ENCODE peak calls at places on chromosome 10, in seven cellular contexts. U, S, V, H, A, N and T are unnamed samples.

GRCh38 chr10:34403512-34403911 is 411.6 kb downstream of the PARD3 start:
- DNase-seq in N (peak), S (no peak), A (peak), V (no peak), H (no peak), U (peak), T (no peak)

GRCh38 chr10:84221916-84222315 is 3.4 kb downstream of the LRIT2 start:
- DNase-seq in U (no peak), A (no peak), H (no peak), V (no peak), S (no peak), N (no peak), T (no peak)

GRCh38 chr10:91144961-91145360 is 75.5 kb upstream of the PCGF5 start:
- DNase-seq in A (peak), S (no peak), U (peak), N (no peak), H (no peak), V (no peak), T (no peak)

GRCh38 chr10:131872011-131872836 is 28.6 kb upstream of the PPP2R2D start:
- DNase-seq in A (no peak), V (no peak), S (no peak), N (no peak), H (no peak), U (no peak), T (no peak)

GRCh38 chr10:98400482-98400881 is 14.5 kb downstream of the PYROXD2 start:
- DNase-seq in N (no peak), S (no peak), H (no peak), V (no peak), A (no peak), U (no peak), T (no peak)

GRCh38 chr10:112246-112645 is 23.0 kb upstream of the ZMYND11 start:
- DNase-seq in N (no peak), A (peak), S (no peak), H (no peak), V (no peak), U (no peak), T (no peak)

GRCh38 chr10:62082729-62083412 is 181.4 kb downstream of the ARID5B start:
- DNase-seq in S (no peak), N (peak), H (no peak), U (peak), V (peak), A (peak), T (no peak)

GRCh38 chr10:86365346-86366032 is 1.1 kb downstream of the GRID1 start:
- DNase-seq in V (no peak), N (no peak), S (no peak), A (no peak), U (no peak), H (no peak), T (peak)

GRCh38 chr10:71187600-71187999 is 24.8 kb upstream of the UNC5B start:
- DNase-seq in N (peak), V (no peak), S (peak), H (peak), U (no peak), A (peak), T (no peak)

GRCh38 chr10:23136462-23136861 is 41.1 kb downstream of the MSRB2 start:
- DNase-seq in H (no peak), A (no peak), V (no peak), U (no peak), S (no peak), N (no peak), T (no peak)

GRCh38 chr10:85918371-85918770 is 448.2 kb downstream of the GRID1 start:
- DNase-seq in V (no peak), H (no peak), S (no peak), A (no peak), N (no peak), U (no peak), T (no peak)

GRCh38 chr10:63720072-63720537 is 198.9 kb downstream of the REEP3 start:
- DNase-seq in V (peak), U (peak), S (peak), A (peak), H (peak), N (peak), T (peak)

GRCh38 chr10:90023950-90024349 is 322.6 kb downstream of the KIF20B start:
- DNase-seq in A (peak), H (no peak), N (peak), V (no peak), S (no peak), U (no peak), T (no peak)

GRCh38 chr10:98664329-98665042 is 217.8 kb upstream of the HPS1 start:
- DNase-seq in V (peak), A (no peak), N (peak), U (peak), H (no peak), S (no peak), T (peak)

GRCh38 chr10:88992945-88993537 is 2.4 kb downstream of the FAS start:
- DNase-seq in A (peak), N (peak), U (peak), V (no peak), S (no peak), H (no peak), T (no peak)
- H3K4me3 ChIP-seq in A (peak), N (peak), U (peak), V (no peak), S (no peak), H (no peak), T (no peak)

GRCh38 chr10:70055550-70055949 is 2.9 kb downstream of the MACROH2A2 start:
- DNase-seq in U (no peak), V (no peak), N (no peak), S (no peak), H (no peak), A (peak), T (no peak)

GRCh38 chr10:70054902-70055301 is 2.3 kb downstream of the MACROH2A2 start:
- DNase-seq in V (no peak), N (no peak), S (no peak), U (no peak), A (no peak), H (no peak), T (no peak)

GRCh38 chr10:70052462-70053211 is at the start of gene MACROH2A2:
- DNase-seq in N (peak), A (peak), S (no peak), V (peak), U (peak), H (peak), T (peak)

GRCh38 chr10:70053212-70053895 is 708 bp downstream of the MACROH2A2 start:
- DNase-seq in N (no peak), A (peak), U (peak), H (peak), V (no peak), S (no peak), T (no peak)

GRCh38 chr10:70053896-70054641 is 1.4 kb downstream of the MACROH2A2 start:
- DNase-seq in S (no peak), A (peak), N (peak), H (peak), U (peak), V (peak), T (peak)
- H3K4me3 ChIP-seq in S (peak), A (peak), N (peak), H (peak), U (peak), V (peak), T (peak)

DNA sequence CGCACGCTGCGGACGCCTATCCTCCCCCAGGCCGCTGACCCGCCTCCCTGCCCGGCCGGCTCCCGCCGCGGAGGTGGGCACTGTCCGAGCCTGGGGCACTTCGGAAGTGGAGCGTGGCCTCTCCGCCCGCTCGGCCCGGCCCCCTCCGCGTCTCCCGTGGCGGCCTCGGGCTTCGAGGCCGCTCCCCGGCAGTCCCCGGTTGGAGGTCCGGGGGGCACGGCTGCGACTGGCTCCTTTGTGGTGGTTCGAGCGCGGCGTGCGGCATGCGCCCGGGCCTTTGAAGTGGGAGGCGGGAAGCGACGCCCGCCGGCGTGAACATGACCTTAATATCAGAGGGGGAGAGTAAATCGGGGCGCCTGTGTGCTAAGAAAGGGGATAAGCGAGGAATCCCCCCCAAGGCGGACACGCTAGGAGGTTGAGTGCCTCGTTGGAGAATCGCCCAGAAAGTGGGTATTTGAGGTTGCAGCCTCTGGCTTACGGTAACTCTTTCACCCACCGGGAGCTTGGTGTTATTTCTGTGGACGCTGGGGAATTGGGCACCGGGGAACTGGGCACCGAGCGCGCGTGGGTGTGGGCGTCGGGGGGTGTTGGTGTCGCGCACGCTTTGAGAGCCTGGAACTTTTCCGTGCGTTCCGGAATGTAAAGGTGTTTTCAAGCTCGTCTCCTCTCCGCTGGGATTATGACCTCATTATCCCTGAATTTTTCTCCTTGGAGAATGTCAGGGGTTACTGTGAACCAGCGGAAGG is 562 bp downstream of the SUV39H2 start:
- DNase-seq in A (peak), S (no peak), H (no peak), U (peak), V (peak), N (peak), T (no peak)
- H3K4me3 ChIP-seq in A (peak), S (peak), H (peak), U (peak), V (peak), N (peak), T (peak)

GRCh38 chr10:69180525-69181204 is 631 bp downstream of the SUPV3L1 start:
- DNase-seq in H (no peak), S (no peak), N (peak), V (no peak), U (peak), A (peak), T (peak)

GRCh38 chr10:69179743-69180524 is at the start of gene SUPV3L1:
- DNase-seq in V (peak), U (peak), S (peak), A (peak), N (peak), H (peak), T (peak)

GRCh38 chr10:69182005-69182404 is 2.0 kb downstream of the SUPV3L1 start:
- DNase-seq in N (no peak), A (no peak), S (no peak), V (no peak), H (no peak), U (no peak), T (no peak)

GRCh38 chr10:69179089-69179742 is 818 bp upstream of the SUPV3L1 start:
- DNase-seq in S (no peak), V (peak), N (no peak), A (no peak), H (peak), U (peak), T (peak)

DNA sequence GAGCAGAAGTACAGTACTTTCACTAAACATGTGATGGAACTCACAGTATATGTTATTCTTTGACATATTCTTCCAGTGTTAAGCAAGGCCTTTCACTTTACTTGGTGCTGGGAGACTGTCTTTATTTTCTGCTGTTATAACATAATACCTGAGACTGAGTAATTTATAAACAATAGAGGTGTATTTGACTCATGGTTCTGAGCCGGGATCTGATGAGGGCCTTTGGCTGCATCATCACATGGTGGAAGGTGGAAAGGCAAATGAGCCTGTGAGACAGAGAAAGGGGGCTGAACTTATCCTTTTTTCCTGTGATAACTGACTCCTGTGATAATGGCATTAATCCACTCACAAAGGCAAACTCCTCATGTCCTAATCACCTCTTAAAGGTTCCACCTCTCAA is 1.4 kb downstream of the SUPV3L1 start:
- DNase-seq in N (no peak), U (no peak), H (no peak), V (no peak), A (no peak), S (no peak), T (no peak)
- H3K4me3 ChIP-seq in N (peak), U (peak), H (peak), V (no peak), A (peak), S (peak), T (peak)

DNA sequence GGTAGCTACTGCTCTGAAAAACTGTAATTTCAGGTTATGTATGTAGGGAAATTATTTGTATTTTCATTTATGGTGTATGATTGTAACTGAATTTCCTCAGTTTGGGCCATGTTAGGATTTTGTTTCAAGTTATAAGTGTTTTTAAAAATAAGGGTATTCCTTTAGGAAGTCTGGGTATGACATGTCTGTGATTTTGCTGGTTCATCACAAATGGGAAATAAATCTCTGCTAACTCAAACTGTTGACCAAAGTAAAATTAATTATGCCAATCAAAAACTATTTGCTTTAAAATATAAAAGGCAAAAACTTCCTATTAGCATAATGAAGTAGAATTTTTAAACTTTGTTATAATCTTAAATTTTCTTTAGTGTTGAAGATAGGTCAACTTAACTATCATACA is 6.7 kb downstream of the PTEN start:
- DNase-seq in U (no peak), S (no peak), V (no peak), N (no peak), A (no peak), H (no peak), T (no peak)
- H3K4me3 ChIP-seq in U (no peak), S (no peak), V (no peak), N (no peak), A (peak), H (no peak), T (no peak)

GRCh38 chr10:103853428-103854264 is 1.7 kb downstream of the SH3PXD2A start:
- DNase-seq in H (no peak), U (peak), A (no peak), S (no peak), V (peak), N (peak), T (no peak)
- H3K4me3 ChIP-seq in H (no peak), U (peak), A (peak), S (no peak), V (no peak), N (peak), T (peak)